ENCODE peak calls at places on chromosomes 11 and 22, in five cellular contexts. L is activated CD4-positive, alpha-beta T cell treated with anti-CD3 and anti-CD28 coated beads for 1 hour; Y is Ammon's horn; C is HCEC 1CT; N is MM.1S. K is an unnamed sample.

GRCh38 chr11:14549891-14550290 is 29.7 kb upstream of the PSMA1 start:
- DNase-seq in C (no peak), N (no peak), Y (no peak), L (no peak), K (no peak)

GRCh38 chr22:49754674-49755590 is 72.7 kb downstream of the BRD1 start:
- DNase-seq in L (no peak), Y (no peak), C (no peak), N (no peak), K (peak)

GRCh38 chr22:35368386-35368785 is 12.5 kb upstream of the HMOX1 start:
- DNase-seq in C (no peak), N (no peak), Y (no peak), L (no peak), K (no peak)

GRCh38 chr22:49303781-49304461 is 523.8 kb downstream of the BRD1 start:
- DNase-seq in N (no peak), Y (no peak), L (peak), C (no peak), K (peak)

GRCh38 chr11:79060534-79060933 is 380.3 kb downstream of the TENM4 start:
- DNase-seq in Y (no peak), N (no peak), C (no peak), L (no peak), K (no peak)

GRCh38 chr11:65487467-65488272 is 11.2 kb upstream of the MALAT1 start:
- DNase-seq in C (peak), N (peak), Y (peak), L (no peak), K (peak)

GRCh38 chr11:19650929-19651487 is 61.6 kb upstream of the NAV2 start:
- DNase-seq in L (no peak), C (no peak), N (no peak), Y (no peak), K (no peak)

GRCh38 chr11:91871791-91872190 is 352.8 kb upstream of the FAT3 start:
- DNase-seq in Y (no peak), N (no peak), C (no peak), L (no peak), K (no peak)

GRCh38 chr11:111370902-111371578 is 8.0 kb downstream of the POU2AF1 start:
- DNase-seq in Y (no peak), L (no peak), N (peak), C (no peak), K (no peak)

GRCh38 chr11:69075421-69076128 is 26.8 kb downstream of the TPCN2 start:
- DNase-seq in C (peak), L (no peak), N (no peak), Y (peak), K (peak)

GRCh38 chr22:30712094-30712493 is 17.4 kb downstream of the OSBP2 start:
- DNase-seq in N (no peak), L (no peak), C (no peak), Y (no peak), K (no peak)

GRCh38 chr11:105177658-105178057 is 38.1 kb upstream of the CARD18 start:
- DNase-seq in C (peak), Y (no peak), L (no peak), N (no peak), K (no peak)

GRCh38 chr11:88281317-88281712 is 56.2 kb downstream of the CTSC start:
- DNase-seq in N (no peak), Y (no peak), C (no peak), L (no peak), K (no peak)

GRCh38 chr11:28657378-28658030 is 549.3 kb downstream of the METTL15 start:
- DNase-seq in C (peak), Y (no peak), N (no peak), L (no peak), K (no peak)

GRCh38 chr11:26331911-26332571 is at the start of gene ANO3:
- DNase-seq in C (peak), L (no peak), N (peak), Y (peak), K (no peak)

GRCh38 chr22:44049369-44050231 is 25.5 kb downstream of the PARVB start:
- DNase-seq in Y (peak), C (no peak), N (no peak), L (no peak), K (no peak)

GRCh38 chr11:101863361-101863760 is 51.4 kb upstream of the CEP126 start:
- DNase-seq in N (no peak), Y (no peak), C (peak), L (no peak), K (no peak)

GRCh38 chr11:67117667-67118058 is 1.4 kb upstream of the KDM2A start:
- DNase-seq in C (no peak), N (no peak), Y (no peak), L (peak), K (no peak)

GRCh38 chr22:46010177-46010867 is 33.4 kb upstream of the WNT7B start:
- DNase-seq in Y (no peak), N (peak), C (no peak), L (no peak), K (no peak)

GRCh38 chr22:41902932-41903421 is 11.9 kb downstream of the SHISA8 start:
- DNase-seq in C (no peak), N (no peak), Y (no peak), L (no peak), K (no peak)

GRCh38 chr11:109789911-109790310 is 303.3 kb upstream of the ZC3H12C start:
- DNase-seq in N (no peak), Y (no peak), L (no peak), C (no peak), K (no peak)

GRCh38 chr11:102494216-102494615 is 36.3 kb downstream of the MMP7 start:
- DNase-seq in C (peak), Y (no peak), L (no peak), N (no peak), K (no peak)

GRCh38 chr22:24060375-24060788 is 49.3 kb downstream of the CABIN1 start:
- DNase-seq in C (peak), N (no peak), Y (peak), L (no peak), K (peak)

GRCh38 chr11:83639995-83640758 is 354.0 kb upstream of the CCDC90B start:
- DNase-seq in C (no peak), N (no peak), L (no peak), Y (no peak), K (no peak)

GRCh38 chr11:10785146-10785474 is 23.6 kb downstream of the EIF4G2 start:
- DNase-seq in C (no peak), L (no peak), Y (no peak), N (no peak), K (no peak)

GRCh38 chr22:19377565-19378361 is 53.8 kb downstream of the HIRA start:
- DNase-seq in Y (no peak), L (no peak), N (no peak), C (no peak), K (peak)

GRCh38 chr22:39518996-39519680 is 1.2 kb upstream of the ATF4 start:
- DNase-seq in C (peak), L (no peak), Y (peak), N (peak), K (peak)

GRCh38 chr11:113865873-113866272 is 9.5 kb downstream of the USP28 start:
- DNase-seq in C (no peak), Y (no peak), L (no peak), N (no peak), K (no peak)

GRCh38 chr22:45336971-45337431 is 27.3 kb downstream of the FAM118A start:
- DNase-seq in N (no peak), Y (peak), L (no peak), C (no peak), K (no peak)

GRCh38 chr11:63518548-63518947 is 12.7 kb downstream of the LGALS12 start:
- DNase-seq in Y (no peak), N (peak), L (no peak), C (peak), K (no peak)

GRCh38 chr11:9535189-9535781 is 38.2 kb upstream of the WEE1 start:
- DNase-seq in L (peak), C (peak), N (peak), Y (peak), K (peak)

GRCh38 chr11:73795925-73796632 is 8.4 kb downstream of the MRPL48 start:
- DNase-seq in L (no peak), N (no peak), Y (peak), C (no peak), K (no peak)

GRCh38 chr11:17063171-17064002 is 14.1 kb downstream of the RPS13 start:
- DNase-seq in C (peak), L (no peak), Y (peak), N (peak), K (no peak)

GRCh38 chr11:125553357-125553756 is 15.9 kb upstream of the EI24 start:
- DNase-seq in L (no peak), C (no peak), N (no peak), Y (no peak), K (no peak)

GRCh38 chr11:66325140-66325754 is 8.4 kb upstream of the CD248 start:
- DNase-seq in N (no peak), L (no peak), Y (no peak), C (peak), K (no peak)

GRCh38 chr11:105244157-105244820 is 104.7 kb upstream of the CARD18 start:
- DNase-seq in L (no peak), N (peak), C (peak), Y (no peak), K (no peak)

GRCh38 chr11:46352063-46352841 is 5.0 kb downstream of the DGKZ start:
- DNase-seq in Y (peak), C (peak), L (peak), N (no peak), K (no peak)

GRCh38 chr11:33542921-33543320 is 157.7 kb downstream of the C11orf91 start:
- DNase-seq in N (peak), C (peak), Y (peak), L (no peak), K (no peak)

K was measured in coronary artery.